ENCODE peak calls at places on chromosomes 16 and 17, in five cellular contexts. One of them, this sample, is unnamed.

GRCh38 chr17:83191388-83192160 is 112.2 kb downstream of the METRNL start:
- DNase-seq in psoas muscle: peak
- DNase-seq in PC-9: no peak
- DNase-seq in esophagus muscularis mucosa: no peak
- DNase-seq in transverse colon: no peak
- DNase-seq in this sample: no peak

GRCh38 chr17:81399481-81400153 is 4.4 kb downstream of the BAHCC1 start:
- DNase-seq in psoas muscle: peak
- DNase-seq in PC-9: no peak
- DNase-seq in esophagus muscularis mucosa: no peak
- DNase-seq in transverse colon: no peak
- DNase-seq in this sample: no peak

GRCh38 chr16:89241187-89242003 is 23.9 kb downstream of the ZNF778 start:
- DNase-seq in psoas muscle: peak
- DNase-seq in PC-9: peak
- DNase-seq in esophagus muscularis mucosa: no peak
- DNase-seq in transverse colon: peak
- DNase-seq in this sample: peak

GRCh38 chr17:30821751-30822723 is 2.5 kb downstream of the CRLF3 start:
- DNase-seq in psoas muscle: no peak
- DNase-seq in PC-9: no peak
- DNase-seq in esophagus muscularis mucosa: no peak
- DNase-seq in transverse colon: no peak
- DNase-seq in this sample: no peak

GRCh38 chr17:18039535-18040286 is 503 bp downstream of the GID4 start:
- DNase-seq in psoas muscle: peak
- DNase-seq in PC-9: peak
- DNase-seq in esophagus muscularis mucosa: no peak
- DNase-seq in transverse colon: peak
- DNase-seq in this sample: no peak

GRCh38 chr16:85238233-85238647 is 126.0 kb upstream of the CIBAR2 start:
- DNase-seq in psoas muscle: peak
- DNase-seq in PC-9: no peak
- DNase-seq in esophagus muscularis mucosa: peak
- DNase-seq in transverse colon: peak
- DNase-seq in this sample: peak

GRCh38 chr17:79668344-79669250 is 57.7 kb upstream of the RBFOX3 start:
- DNase-seq in psoas muscle: no peak
- DNase-seq in PC-9: no peak
- DNase-seq in esophagus muscularis mucosa: no peak
- DNase-seq in transverse colon: no peak
- DNase-seq in this sample: no peak

GRCh38 chr17:51279183-51279582 is 18.8 kb downstream of the UTP18 start:
- DNase-seq in psoas muscle: no peak
- DNase-seq in PC-9: no peak
- DNase-seq in esophagus muscularis mucosa: no peak
- DNase-seq in transverse colon: no peak
- DNase-seq in this sample: no peak

GRCh38 chr16:62256406-62256805 is 220.2 kb upstream of the CDH8 start:
- DNase-seq in psoas muscle: no peak
- DNase-seq in PC-9: no peak
- DNase-seq in esophagus muscularis mucosa: no peak
- DNase-seq in transverse colon: no peak
- DNase-seq in this sample: no peak

GRCh38 chr16:77191259-77191969 is 424 bp downstream of the MON1B start:
- DNase-seq in psoas muscle: peak
- DNase-seq in PC-9: peak
- DNase-seq in esophagus muscularis mucosa: no peak
- DNase-seq in transverse colon: peak
- DNase-seq in this sample: no peak

GRCh38 chr17:56291226-56291805 is 138.0 kb downstream of the ANKFN1 start:
- DNase-seq in psoas muscle: no peak
- DNase-seq in PC-9: no peak
- DNase-seq in esophagus muscularis mucosa: no peak
- DNase-seq in transverse colon: no peak
- DNase-seq in this sample: no peak

GRCh38 chr16:87955302-87956168 is 4.3 kb downstream of the BANP start:
- DNase-seq in psoas muscle: no peak
- DNase-seq in PC-9: no peak
- DNase-seq in esophagus muscularis mucosa: no peak
- DNase-seq in transverse colon: no peak
- DNase-seq in this sample: no peak

GRCh38 chr17:81727324-81728031 is 15.4 kb downstream of the SLC25A10 start:
- DNase-seq in psoas muscle: no peak
- DNase-seq in PC-9: no peak
- DNase-seq in esophagus muscularis mucosa: no peak
- DNase-seq in transverse colon: peak
- DNase-seq in this sample: peak

GRCh38 chr16:12113581-12114375 is 137.2 kb downstream of the SNX29 start:
- DNase-seq in psoas muscle: no peak
- DNase-seq in PC-9: no peak
- DNase-seq in esophagus muscularis mucosa: no peak
- DNase-seq in transverse colon: no peak
- DNase-seq in this sample: no peak

GRCh38 chr17:28897769-28898259 is 281 bp upstream of the FLOT2 start:
- DNase-seq in psoas muscle: no peak
- DNase-seq in PC-9: no peak
- DNase-seq in esophagus muscularis mucosa: no peak
- DNase-seq in transverse colon: no peak
- DNase-seq in this sample: no peak

GRCh38 chr17:57817299-57817698 is 32.5 kb downstream of the MRPS23 start:
- DNase-seq in psoas muscle: no peak
- DNase-seq in PC-9: no peak
- DNase-seq in esophagus muscularis mucosa: peak
- DNase-seq in transverse colon: no peak
- DNase-seq in this sample: no peak

GRCh38 chr17:752620-753219 is 656 bp upstream of the GEMIN4 start:
- DNase-seq in psoas muscle: peak
- DNase-seq in PC-9: peak
- DNase-seq in esophagus muscularis mucosa: no peak
- DNase-seq in transverse colon: peak
- DNase-seq in this sample: no peak

GRCh38 chr17:75352079-75352569 is 53.4 kb downstream of the GRB2 start:
- DNase-seq in psoas muscle: no peak
- DNase-seq in PC-9: no peak
- DNase-seq in esophagus muscularis mucosa: no peak
- DNase-seq in transverse colon: no peak
- DNase-seq in this sample: no peak

GRCh38 chr17:58986005-58986404 is 120.7 kb downstream of the TRIM37 start:
- DNase-seq in psoas muscle: no peak
- DNase-seq in PC-9: no peak
- DNase-seq in esophagus muscularis mucosa: no peak
- DNase-seq in transverse colon: no peak
- DNase-seq in this sample: no peak

GRCh38 chr16:466651-467050 is 41.2 kb downstream of the RAB11FIP3 start:
- DNase-seq in psoas muscle: no peak
- DNase-seq in PC-9: no peak
- DNase-seq in esophagus muscularis mucosa: no peak
- DNase-seq in transverse colon: no peak
- DNase-seq in this sample: no peak

GRCh38 chr17:81004336-81005015 is 12.8 kb downstream of the CHMP6 start:
- DNase-seq in psoas muscle: peak
- DNase-seq in PC-9: no peak
- DNase-seq in esophagus muscularis mucosa: no peak
- DNase-seq in transverse colon: no peak
- DNase-seq in this sample: no peak

GRCh38 chr16:11869657-11870228 is 18.4 kb upstream of the RSL1D1 start:
- DNase-seq in psoas muscle: no peak
- DNase-seq in PC-9: no peak
- DNase-seq in esophagus muscularis mucosa: no peak
- DNase-seq in transverse colon: no peak
- DNase-seq in this sample: no peak

GRCh38 chr17:66839616-66840015 is 4.7 kb downstream of the CACNG5 start:
- DNase-seq in psoas muscle: no peak
- DNase-seq in PC-9: no peak
- DNase-seq in esophagus muscularis mucosa: no peak
- DNase-seq in transverse colon: no peak
- DNase-seq in this sample: no peak

GRCh38 chr16:49766280-49766679 is 89.6 kb downstream of the ZNF423 start:
- DNase-seq in psoas muscle: no peak
- DNase-seq in PC-9: no peak
- DNase-seq in esophagus muscularis mucosa: no peak
- DNase-seq in transverse colon: no peak
- DNase-seq in this sample: no peak
- TF ChIP-seq CTCF in psoas muscle: no peak
- TF ChIP-seq CTCF in PC-9: no peak
- TF ChIP-seq CTCF in esophagus muscularis mucosa: no peak
- TF ChIP-seq CTCF in transverse colon: no peak
- TF ChIP-seq CTCF in this sample: no peak

GRCh38 chr16:18809165-18809564 is 7.8 kb upstream of the ARL6IP1 start:
- DNase-seq in psoas muscle: no peak
- DNase-seq in PC-9: no peak
- DNase-seq in esophagus muscularis mucosa: no peak
- DNase-seq in transverse colon: no peak
- DNase-seq in this sample: no peak
- TF ChIP-seq CTCF in psoas muscle: no peak
- TF ChIP-seq CTCF in PC-9: no peak
- TF ChIP-seq CTCF in esophagus muscularis mucosa: no peak
- TF ChIP-seq CTCF in transverse colon: no peak
- TF ChIP-seq CTCF in this sample: no peak

GRCh38 chr16:28597692-28598261 is 927 bp upstream of the SULT1A2 start:
- DNase-seq in psoas muscle: no peak
- DNase-seq in PC-9: peak
- DNase-seq in esophagus muscularis mucosa: no peak
- DNase-seq in transverse colon: no peak
- DNase-seq in this sample: no peak
- TF ChIP-seq CTCF in psoas muscle: no peak
- TF ChIP-seq CTCF in PC-9: peak
- TF ChIP-seq CTCF in esophagus muscularis mucosa: no peak
- TF ChIP-seq CTCF in transverse colon: no peak
- TF ChIP-seq CTCF in this sample: no peak

DNA sequence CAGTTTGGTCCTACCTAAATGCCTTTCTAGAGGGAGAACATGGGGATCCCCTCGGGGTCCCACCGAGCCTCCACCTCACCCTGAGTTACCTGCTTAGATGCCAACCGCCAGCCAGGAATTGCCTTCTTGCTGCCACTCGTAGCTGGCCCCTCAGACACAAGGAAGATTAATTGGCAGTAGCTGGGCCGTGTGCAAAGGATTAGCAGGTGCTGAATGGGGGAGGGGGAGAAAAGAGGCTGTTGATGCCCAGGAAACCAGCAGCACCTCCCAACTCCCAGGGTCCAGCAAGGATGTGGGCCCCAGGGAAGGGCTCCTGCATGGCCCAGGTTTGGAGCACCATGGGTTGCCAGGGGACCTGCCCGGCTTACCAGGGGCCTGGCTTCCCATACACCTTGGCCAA is at the start of gene CNGB1:
- DNase-seq in psoas muscle: peak
- DNase-seq in PC-9: no peak
- DNase-seq in esophagus muscularis mucosa: no peak
- DNase-seq in transverse colon: no peak
- DNase-seq in this sample: no peak
- TF ChIP-seq CTCF in psoas muscle: no peak
- TF ChIP-seq CTCF in PC-9: no peak
- TF ChIP-seq CTCF in esophagus muscularis mucosa: no peak
- TF ChIP-seq CTCF in transverse colon: no peak
- TF ChIP-seq CTCF in this sample: no peak